ENCODE peak calls at places on chromosomes 13 and 19, in four cellular contexts. N, K, H and M are unnamed samples.

GRCh38 chr13:114032121-114032799 is 58.4 kb upstream of the C13orf46 start:
- DNase-seq in K (no peak), N (peak), H (no peak), M (no peak)

GRCh38 chr19:53875602-53876340 is 6.2 kb upstream of the PRKCG start:
- DNase-seq in H (no peak), N (no peak), K (no peak), M (no peak)

GRCh38 chr13:76292726-76293125 is 593.5 kb downstream of the KCTD12 start:
- DNase-seq in K (no peak), N (no peak), H (no peak), M (no peak)

GRCh38 chr19:51760811-51761356 is at the start of gene FPR2:
- DNase-seq in H (no peak), N (no peak), K (no peak), M (no peak)

GRCh38 chr13:19713186-19713965 is 69.4 kb downstream of the PSPC1 start:
- DNase-seq in N (no peak), K (no peak), H (peak), M (no peak)

GRCh38 chr19:52901842-52902241 is 4.4 kb upstream of the ZNF320 start:
- DNase-seq in K (no peak), N (peak), H (no peak), M (no peak)

GRCh38 chr19:39001016-39001415 is 25.5 kb upstream of the FBXO17 start:
- DNase-seq in K (no peak), N (no peak), H (no peak), M (no peak)

GRCh38 chr19:50957587-50957986 is 4.7 kb upstream of the KLK5 start:
- DNase-seq in K (no peak), N (no peak), H (no peak), M (no peak)

GRCh38 chr19:48095637-48096175 is 14.9 kb downstream of the PLA2G4C start:
- DNase-seq in N (no peak), H (no peak), K (no peak), M (no peak)

GRCh38 chr19:42589792-42590191 is 4.9 kb downstream of the CEACAM8 start:
- DNase-seq in H (no peak), K (no peak), N (no peak), M (no peak)

GRCh38 chr19:50794778-50795664 is 4.8 kb downstream of the ACP4 start:
- DNase-seq in N (no peak), H (no peak), K (peak), M (peak)

GRCh38 chr13:74134777-74135305 is 637 bp upstream of the KLF12 start:
- DNase-seq in N (no peak), K (peak), H (no peak), M (peak)

GRCh38 chr13:39682788-39683187 is 27.3 kb downstream of the COG6 start:
- DNase-seq in K (no peak), N (no peak), H (peak), M (no peak)

GRCh38 chr13:85228692-85229091 is 570.5 kb downstream of the SLITRK6 start:
- DNase-seq in N (no peak), K (no peak), H (no peak), M (no peak)

GRCh38 chr13:85223883-85224656 is 575.1 kb downstream of the SLITRK6 start:
- DNase-seq in N (no peak), H (no peak), K (no peak), M (no peak)
- TF ChIP-seq CREM in N (no peak), H (no peak), K (no peak), M (no peak)

GRCh38 chr13:65594255-65594654 is 1635.9 kb downstream of the PCDH9 start:
- DNase-seq in N (no peak), K (no peak), H (no peak), M (no peak)
- TF ChIP-seq CREM in N (no peak), K (no peak), H (no peak), M (no peak)

GRCh38 chr13:112233256-112233655 is 142.9 kb upstream of the SPACA7 start:
- DNase-seq in H (no peak), K (no peak), N (no peak), M (no peak)

GRCh38 chr13:112231451-112232083 is 144.6 kb upstream of the SPACA7 start:
- DNase-seq in H (no peak), K (no peak), N (no peak), M (no peak)

GRCh38 chr13:112227031-112227430 is 149.1 kb upstream of the SPACA7 start:
- DNase-seq in K (no peak), N (no peak), H (no peak), M (no peak)

GRCh38 chr13:112229445-112229844 is 146.7 kb upstream of the SPACA7 start:
- DNase-seq in N (no peak), H (no peak), K (no peak), M (no peak)

GRCh38 chr13:112229992-112230872 is 145.9 kb upstream of the SPACA7 start:
- DNase-seq in K (no peak), N (no peak), H (no peak), M (no peak)
- TF ChIP-seq CREM in K (no peak), N (no peak), H (no peak), M (no peak)

GRCh38 chr19:17078920-17079709 is 3.5 kb downstream of the MYO9B start:
- DNase-seq in N (no peak), K (no peak), H (no peak), M (no peak)
- TF ChIP-seq CREM in N (no peak), K (no peak), H (no peak), M (no peak)

DNA sequence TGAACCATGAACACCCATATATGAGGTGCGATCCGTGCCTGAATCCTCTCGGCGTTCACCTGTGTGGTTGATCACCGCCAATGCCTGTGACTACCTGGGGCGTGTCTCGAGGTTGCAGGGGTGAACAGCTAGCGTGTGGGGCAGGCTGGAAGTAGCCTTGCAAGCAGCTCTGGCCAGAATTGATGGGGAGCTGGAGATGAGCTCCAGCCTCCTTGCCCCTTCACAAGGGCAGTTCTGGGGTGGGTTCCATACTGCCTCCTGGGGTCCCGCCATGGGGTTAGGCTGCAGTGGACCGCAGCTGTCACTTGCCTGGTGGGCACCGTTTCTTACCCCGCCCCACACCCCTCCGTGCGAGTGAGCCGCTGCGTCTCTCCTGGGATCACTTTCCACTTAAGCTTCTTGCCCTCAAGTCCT is 154.5 kb upstream of the SOX1 start:
- DNase-seq in K (no peak), N (no peak), H (no peak), M (peak)
- TF ChIP-seq CREM in K (no peak), N (no peak), H (no peak), M (no peak)

GRCh38 chr13:49503951-49504350 is 8.2 kb downstream of the PHF11 start:
- DNase-seq in N (no peak), H (no peak), K (no peak), M (no peak)

GRCh38 chr13:49498211-49498610 is 2.5 kb downstream of the PHF11 start:
- DNase-seq in N (no peak), H (no peak), K (no peak), M (no peak)

GRCh38 chr13:49502954-49503353 is 7.2 kb downstream of the PHF11 start:
- DNase-seq in H (no peak), K (no peak), N (no peak), M (no peak)

GRCh38 chr13:49497272-49497671 is 1.5 kb downstream of the PHF11 start:
- DNase-seq in K (no peak), N (no peak), H (no peak), M (no peak)

DNA sequence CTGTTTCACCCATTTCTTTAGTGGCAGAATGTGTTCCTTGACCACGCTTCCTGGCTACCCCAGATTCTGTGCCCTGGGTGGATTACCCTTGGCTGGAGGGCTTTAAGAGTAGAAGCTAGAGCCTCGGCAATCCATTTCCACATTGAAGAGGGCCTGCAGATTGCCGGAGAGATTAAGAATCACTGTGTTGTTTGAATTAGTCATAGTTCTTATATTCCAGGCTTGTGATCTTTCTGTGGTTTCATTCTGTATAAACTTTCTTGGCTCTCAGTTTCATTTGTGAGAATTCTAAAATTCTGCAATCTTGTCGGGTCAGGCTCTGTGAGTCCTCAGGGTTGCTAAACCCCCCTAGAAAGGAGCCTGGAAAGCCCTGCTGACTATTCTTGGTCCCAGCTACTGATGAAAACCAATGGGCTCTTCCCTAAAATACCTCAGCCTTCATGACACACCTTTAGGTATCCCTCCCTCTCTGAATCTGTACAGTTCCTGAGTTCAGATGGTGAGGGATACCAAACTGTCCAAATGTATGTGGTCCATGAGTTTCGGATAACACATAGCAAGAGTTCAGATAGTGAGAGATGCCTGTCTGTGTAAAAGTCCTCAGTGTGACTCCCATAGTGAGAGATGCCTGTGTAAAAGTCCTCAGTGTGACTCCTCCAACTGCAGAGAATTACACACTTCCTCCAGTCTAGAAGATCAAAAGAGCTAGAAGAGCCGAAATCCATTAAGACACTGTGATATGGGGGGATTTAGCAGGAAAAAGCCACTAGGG is 4.3 kb downstream of the PHF11 start:
- DNase-seq in H (no peak), N (no peak), K (no peak), M (no peak)
- TF ChIP-seq CREM in H (no peak), N (no peak), K (no peak), M (no peak)

GRCh38 chr13:29803221-29803620 is 47.2 kb downstream of the UBL3 start:
- DNase-seq in N (no peak), K (no peak), H (no peak), M (no peak)

GRCh38 chr13:29800687-29801086 is 49.7 kb downstream of the UBL3 start:
- DNase-seq in N (no peak), K (no peak), H (no peak), M (peak)

GRCh38 chr13:29801102-29801501 is 49.3 kb downstream of the UBL3 start:
- DNase-seq in N (no peak), K (no peak), H (no peak), M (no peak)

GRCh38 chr13:29802621-29803020 is 47.8 kb downstream of the UBL3 start:
- DNase-seq in H (no peak), N (no peak), K (no peak), M (no peak)

GRCh38 chr13:29801737-29802305 is 48.6 kb downstream of the UBL3 start:
- DNase-seq in H (no peak), K (no peak), N (no peak), M (no peak)
- TF ChIP-seq CREM in H (no peak), K (no peak), N (no peak), M (no peak)